ENCODE peak calls at places on chromosomes 2 and 18, in seven cellular contexts. One of them, this sample, is unnamed.

GRCh38 chr2:12099374-12099773 is 352.9 kb downstream of the LPIN1 start:
- DNase-seq in AG04449: no peak
- DNase-seq in PC-3: peak
- DNase-seq in uterus: no peak
- DNase-seq in kidney: no peak
- DNase-seq in HCT116: no peak
- DNase-seq in fibroblast of the aortic adventitia: no peak
- DNase-seq in this sample: no peak

GRCh38 chr18:75635096-75635495 is 207.6 kb upstream of the SMIM21 start:
- DNase-seq in AG04449: no peak
- DNase-seq in uterus: no peak
- DNase-seq in HCT116: no peak
- DNase-seq in kidney: no peak
- DNase-seq in fibroblast of the aortic adventitia: no peak
- DNase-seq in PC-3: no peak
- DNase-seq in this sample: no peak

GRCh38 chr2:231720971-231721640 is 12.8 kb downstream of the PTMA start:
- DNase-seq in kidney: no peak
- DNase-seq in AG04449: no peak
- DNase-seq in fibroblast of the aortic adventitia: no peak
- DNase-seq in HCT116: no peak
- DNase-seq in PC-3: no peak
- DNase-seq in uterus: no peak
- DNase-seq in this sample: no peak

GRCh38 chr2:240840435-240841060 is 20.5 kb upstream of the KIF1A start:
- DNase-seq in AG04449: no peak
- DNase-seq in uterus: no peak
- DNase-seq in fibroblast of the aortic adventitia: peak
- DNase-seq in PC-3: peak
- DNase-seq in kidney: peak
- DNase-seq in HCT116: peak
- DNase-seq in this sample: peak

GRCh38 chr2:233419626-233420431 is 65.5 kb downstream of the DGKD start:
- DNase-seq in kidney: no peak
- DNase-seq in HCT116: no peak
- DNase-seq in AG04449: no peak
- DNase-seq in fibroblast of the aortic adventitia: no peak
- DNase-seq in uterus: no peak
- DNase-seq in PC-3: no peak
- DNase-seq in this sample: peak

GRCh38 chr18:46352520-46353250 is 248.5 kb downstream of the HAUS1 start:
- DNase-seq in AG04449: no peak
- DNase-seq in uterus: no peak
- DNase-seq in fibroblast of the aortic adventitia: no peak
- DNase-seq in PC-3: no peak
- DNase-seq in kidney: no peak
- DNase-seq in HCT116: no peak
- DNase-seq in this sample: no peak

GRCh38 chr2:60957643-60958042 is 59.9 kb upstream of the PEX13 start:
- DNase-seq in fibroblast of the aortic adventitia: peak
- DNase-seq in AG04449: no peak
- DNase-seq in kidney: no peak
- DNase-seq in uterus: no peak
- DNase-seq in PC-3: peak
- DNase-seq in HCT116: no peak
- DNase-seq in this sample: peak

GRCh38 chr2:232562515-232563151 is 12.1 kb downstream of the EIF4E2 start:
- DNase-seq in uterus: no peak
- DNase-seq in kidney: no peak
- DNase-seq in AG04449: no peak
- DNase-seq in HCT116: no peak
- DNase-seq in PC-3: no peak
- DNase-seq in fibroblast of the aortic adventitia: no peak
- DNase-seq in this sample: no peak

GRCh38 chr2:201715459-201715858 is 17.0 kb upstream of the MPP4 start:
- DNase-seq in uterus: no peak
- DNase-seq in AG04449: no peak
- DNase-seq in kidney: no peak
- DNase-seq in PC-3: no peak
- DNase-seq in fibroblast of the aortic adventitia: no peak
- DNase-seq in HCT116: no peak
- DNase-seq in this sample: no peak

GRCh38 chr18:44541159-44541558 is 139.5 kb upstream of the SETBP1 start:
- DNase-seq in uterus: no peak
- DNase-seq in fibroblast of the aortic adventitia: peak
- DNase-seq in kidney: no peak
- DNase-seq in HCT116: no peak
- DNase-seq in AG04449: no peak
- DNase-seq in PC-3: no peak
- DNase-seq in this sample: peak

GRCh38 chr2:85804583-85804982 is 50.8 kb downstream of the ATOH8 start:
- DNase-seq in HCT116: no peak
- DNase-seq in kidney: peak
- DNase-seq in fibroblast of the aortic adventitia: peak
- DNase-seq in PC-3: peak
- DNase-seq in AG04449: no peak
- DNase-seq in uterus: peak
- DNase-seq in this sample: no peak

GRCh38 chr2:17296676-17297075 is 221.6 kb downstream of the RAD51AP2 start:
- DNase-seq in AG04449: no peak
- DNase-seq in kidney: no peak
- DNase-seq in fibroblast of the aortic adventitia: no peak
- DNase-seq in PC-3: no peak
- DNase-seq in HCT116: no peak
- DNase-seq in uterus: no peak
- DNase-seq in this sample: no peak

GRCh38 chr2:239589855-239590254 is 189.0 kb upstream of the HDAC4 start:
- DNase-seq in HCT116: no peak
- DNase-seq in kidney: peak
- DNase-seq in uterus: no peak
- DNase-seq in AG04449: no peak
- DNase-seq in fibroblast of the aortic adventitia: no peak
- DNase-seq in PC-3: no peak
- DNase-seq in this sample: no peak

GRCh38 chr2:48617618-48618017 is at the start of gene GTF2A1L:
- DNase-seq in kidney: no peak
- DNase-seq in uterus: no peak
- DNase-seq in AG04449: no peak
- DNase-seq in fibroblast of the aortic adventitia: no peak
- DNase-seq in HCT116: no peak
- DNase-seq in PC-3: no peak
- DNase-seq in this sample: no peak

GRCh38 chr2:187936228-187936627 is 355.4 kb upstream of the GULP1 start:
- DNase-seq in fibroblast of the aortic adventitia: no peak
- DNase-seq in PC-3: no peak
- DNase-seq in HCT116: no peak
- DNase-seq in kidney: no peak
- DNase-seq in uterus: no peak
- DNase-seq in AG04449: no peak
- DNase-seq in this sample: no peak

GRCh38 chr2:219010162-219010756 is 17.0 kb upstream of the CRYBA2 start:
- DNase-seq in fibroblast of the aortic adventitia: no peak
- DNase-seq in kidney: no peak
- DNase-seq in HCT116: no peak
- DNase-seq in uterus: no peak
- DNase-seq in AG04449: no peak
- DNase-seq in PC-3: peak
- DNase-seq in this sample: peak

GRCh38 chr2:69773201-69773600 is 31.3 kb downstream of the ANXA4 start:
- DNase-seq in AG04449: no peak
- DNase-seq in kidney: no peak
- DNase-seq in HCT116: no peak
- DNase-seq in fibroblast of the aortic adventitia: peak
- DNase-seq in PC-3: peak
- DNase-seq in uterus: no peak
- DNase-seq in this sample: peak

GRCh38 chr2:48165066-48165753 is 258.9 kb upstream of the FBXO11 start:
- DNase-seq in PC-3: no peak
- DNase-seq in fibroblast of the aortic adventitia: peak
- DNase-seq in kidney: no peak
- DNase-seq in uterus: no peak
- DNase-seq in AG04449: no peak
- DNase-seq in HCT116: no peak
- DNase-seq in this sample: peak

GRCh38 chr18:51946946-51947345 is 393.1 kb upstream of the DCC start:
- DNase-seq in HCT116: no peak
- DNase-seq in fibroblast of the aortic adventitia: no peak
- DNase-seq in PC-3: no peak
- DNase-seq in uterus: no peak
- DNase-seq in AG04449: no peak
- DNase-seq in kidney: no peak
- DNase-seq in this sample: no peak

GRCh38 chr2:178420463-178420990 is 30.4 kb downstream of the PRKRA start:
- DNase-seq in PC-3: no peak
- DNase-seq in fibroblast of the aortic adventitia: no peak
- DNase-seq in kidney: no peak
- DNase-seq in uterus: no peak
- DNase-seq in HCT116: no peak
- DNase-seq in AG04449: no peak
- DNase-seq in this sample: no peak

GRCh38 chr2:178417916-178418315 is 33.1 kb downstream of the PRKRA start:
- DNase-seq in uterus: no peak
- DNase-seq in PC-3: no peak
- DNase-seq in fibroblast of the aortic adventitia: no peak
- DNase-seq in AG04449: no peak
- DNase-seq in kidney: no peak
- DNase-seq in HCT116: no peak
- DNase-seq in this sample: no peak

GRCh38 chr2:178418426-178418825 is 32.5 kb downstream of the PRKRA start:
- DNase-seq in fibroblast of the aortic adventitia: peak
- DNase-seq in HCT116: no peak
- DNase-seq in PC-3: peak
- DNase-seq in kidney: no peak
- DNase-seq in uterus: no peak
- DNase-seq in AG04449: no peak
- DNase-seq in this sample: peak

GRCh38 chr2:178422097-178422496 is 28.9 kb downstream of the PRKRA start:
- DNase-seq in HCT116: no peak
- DNase-seq in PC-3: no peak
- DNase-seq in uterus: no peak
- DNase-seq in AG04449: no peak
- DNase-seq in kidney: no peak
- DNase-seq in fibroblast of the aortic adventitia: no peak
- DNase-seq in this sample: no peak

GRCh38 chr2:178419123-178419522 is 31.9 kb downstream of the PRKRA start:
- DNase-seq in HCT116: no peak
- DNase-seq in kidney: no peak
- DNase-seq in AG04449: no peak
- DNase-seq in uterus: no peak
- DNase-seq in fibroblast of the aortic adventitia: peak
- DNase-seq in PC-3: peak
- DNase-seq in this sample: peak
- TF ChIP-seq CTCF in HCT116: peak
- TF ChIP-seq CTCF in kidney: no peak
- TF ChIP-seq CTCF in AG04449: peak
- TF ChIP-seq CTCF in uterus: no peak
- TF ChIP-seq CTCF in fibroblast of the aortic adventitia: peak
- TF ChIP-seq CTCF in PC-3: peak
- TF ChIP-seq CTCF in this sample: peak

GRCh38 chr2:172438741-172439508 is 11.5 kb downstream of the ITGA6 start:
- DNase-seq in fibroblast of the aortic adventitia: peak
- DNase-seq in HCT116: peak
- DNase-seq in uterus: no peak
- DNase-seq in PC-3: peak
- DNase-seq in AG04449: no peak
- DNase-seq in kidney: no peak
- DNase-seq in this sample: peak

GRCh38 chr2:172436889-172437288 is 9.5 kb downstream of the ITGA6 start:
- DNase-seq in fibroblast of the aortic adventitia: no peak
- DNase-seq in kidney: no peak
- DNase-seq in AG04449: no peak
- DNase-seq in HCT116: no peak
- DNase-seq in uterus: no peak
- DNase-seq in PC-3: no peak
- DNase-seq in this sample: no peak

GRCh38 chr2:172438064-172438421 is 10.7 kb downstream of the ITGA6 start:
- DNase-seq in AG04449: no peak
- DNase-seq in PC-3: peak
- DNase-seq in HCT116: no peak
- DNase-seq in fibroblast of the aortic adventitia: no peak
- DNase-seq in uterus: no peak
- DNase-seq in kidney: no peak
- DNase-seq in this sample: no peak

GRCh38 chr2:172439509-172439860 is 12.1 kb downstream of the ITGA6 start:
- DNase-seq in AG04449: no peak
- DNase-seq in uterus: no peak
- DNase-seq in fibroblast of the aortic adventitia: no peak
- DNase-seq in kidney: no peak
- DNase-seq in HCT116: no peak
- DNase-seq in PC-3: no peak
- DNase-seq in this sample: no peak

GRCh38 chr2:172437419-172438063 is 10.2 kb downstream of the ITGA6 start:
- DNase-seq in kidney: no peak
- DNase-seq in fibroblast of the aortic adventitia: no peak
- DNase-seq in HCT116: no peak
- DNase-seq in uterus: no peak
- DNase-seq in AG04449: no peak
- DNase-seq in PC-3: no peak
- DNase-seq in this sample: no peak
- H3K4me3 ChIP-seq in kidney: no peak
- H3K4me3 ChIP-seq in fibroblast of the aortic adventitia: no peak
- H3K4me3 ChIP-seq in HCT116: peak
- H3K4me3 ChIP-seq in uterus: no peak
- H3K4me3 ChIP-seq in AG04449: no peak
- H3K4me3 ChIP-seq in PC-3: peak
- H3K4me3 ChIP-seq in this sample: no peak

GRCh38 chr2:106108351-106108750 is 85.8 kb downstream of the UXS1 start:
- DNase-seq in AG04449: no peak
- DNase-seq in fibroblast of the aortic adventitia: peak
- DNase-seq in uterus: no peak
- DNase-seq in HCT116: no peak
- DNase-seq in PC-3: peak
- DNase-seq in kidney: no peak
- DNase-seq in this sample: peak
- TF ChIP-seq CTCF in AG04449: peak
- TF ChIP-seq CTCF in fibroblast of the aortic adventitia: peak
- TF ChIP-seq CTCF in uterus: no peak
- TF ChIP-seq CTCF in HCT116: peak
- TF ChIP-seq CTCF in PC-3: peak
- TF ChIP-seq CTCF in kidney: peak
- TF ChIP-seq CTCF in this sample: peak

GRCh38 chr2:149586063-149586462 is 1.5 kb downstream of the MMADHC start:
- DNase-seq in AG04449: no peak
- DNase-seq in kidney: no peak
- DNase-seq in fibroblast of the aortic adventitia: no peak
- DNase-seq in HCT116: no peak
- DNase-seq in PC-3: no peak
- DNase-seq in uterus: no peak
- DNase-seq in this sample: no peak
- H3K4me3 ChIP-seq in AG04449: peak
- H3K4me3 ChIP-seq in kidney: peak
- H3K4me3 ChIP-seq in fibroblast of the aortic adventitia: peak
- H3K4me3 ChIP-seq in HCT116: peak
- H3K4me3 ChIP-seq in PC-3: peak
- H3K4me3 ChIP-seq in uterus: peak
- H3K4me3 ChIP-seq in this sample: peak

This sample was measured in fibroblast of pulmonary artery.